ENCODE peak calls at places on chromosome 15, in nine cellular contexts. P is HL-60, E is kidney epithelial cell, Y is GM12865, R is astrocyte of the spinal cord, V is endothelial cell of umbilical vein, F is fibroblast of mammary gland, L is IMR-90, G is mucosa of descending colon. J is an unnamed sample.

GRCh38 chr15:49793943-49794342 is 173.1 kb downstream of the DTWD1 start:
- DNase-seq in L (no peak), R (no peak), P (no peak), E (no peak), Y (no peak), V (no peak), G (no peak), F (no peak), J (no peak)

GRCh38 chr15:88647362-88648105 is 8.7 kb downstream of the ISG20 start:
- DNase-seq in Y (peak), F (no peak), R (no peak), G (peak), L (no peak), P (no peak), E (no peak), V (no peak), J (no peak)

GRCh38 chr15:63042879-63043340 is 363 bp downstream of the TPM1 start:
- DNase-seq in L (no peak), V (peak), R (no peak), Y (no peak), P (no peak), F (peak), G (no peak), E (no peak), J (no peak)

GRCh38 chr15:29270169-29270955 is 740 bp upstream of the NSMCE3 start:
- DNase-seq in Y (peak), G (peak), F (peak), V (no peak), R (peak), E (no peak), P (peak), L (peak), J (no peak)

GRCh38 chr15:70447927-70448698 is 315.2 kb downstream of the UACA start:
- DNase-seq in L (no peak), E (no peak), Y (no peak), V (no peak), F (no peak), G (peak), R (no peak), P (peak), J (no peak)

GRCh38 chr15:91853968-91854943 is 748 bp downstream of the SLCO3A1 start:
- DNase-seq in E (no peak), L (no peak), P (peak), Y (no peak), V (no peak), F (peak), R (peak), G (no peak), J (no peak)

GRCh38 chr15:100338971-100339444 is 2.8 kb downstream of the ADAMTS17 start:
- DNase-seq in G (peak), V (peak), F (peak), P (peak), R (peak), L (peak), Y (peak), E (peak), J (peak)

GRCh38 chr15:31485431-31485830 is 158.8 kb downstream of the KLF13 start:
- DNase-seq in V (no peak), L (no peak), R (no peak), E (no peak), G (peak), Y (no peak), P (no peak), F (no peak), J (no peak)

GRCh38 chr15:68400066-68400456 is 31.9 kb downstream of the ITGA11 start:
- DNase-seq in G (no peak), L (no peak), V (no peak), P (no peak), F (no peak), E (no peak), R (no peak), Y (no peak), J (no peak)

DNA sequence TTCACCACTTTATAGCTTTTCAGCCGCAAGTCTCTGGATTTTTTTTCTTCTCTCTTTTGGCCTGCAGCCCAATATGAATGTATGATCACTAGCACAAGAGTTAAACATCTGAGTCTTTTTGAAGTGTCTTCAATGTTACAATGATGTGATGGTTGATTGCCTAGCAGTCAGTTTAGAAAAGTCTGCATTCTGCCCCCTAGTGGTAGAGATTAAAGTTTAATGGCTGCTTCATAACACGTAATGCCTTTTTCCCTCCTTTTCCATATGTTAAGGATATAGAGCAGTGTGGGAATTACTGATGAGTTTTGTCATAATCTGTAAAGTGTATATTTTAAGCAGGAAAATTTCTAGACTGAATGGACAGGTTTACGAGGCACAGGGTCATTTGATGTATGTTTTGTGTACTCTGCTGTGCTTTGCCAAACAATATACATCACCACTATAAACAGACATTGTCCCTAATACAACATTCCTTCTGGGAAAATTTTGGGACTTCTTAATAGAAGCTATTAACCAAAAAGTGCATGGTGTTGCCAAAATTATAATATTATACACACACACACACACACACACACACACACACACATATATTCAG is 1038.5 kb upstream of the NR2F2 start:
- DNase-seq in R (peak), F (peak), Y (peak), E (no peak), V (peak), P (no peak), L (peak), G (peak), J (peak)
- TF ChIP-seq CTCF in R (peak), F (peak), Y (peak), E (peak), V (peak), P (no peak), L (peak), G (peak), J (peak)

GRCh38 chr15:78807359-78807758 is 3.9 kb downstream of the ADAMTS7 start:
- DNase-seq in G (no peak), E (no peak), R (no peak), V (no peak), Y (no peak), F (no peak), P (no peak), L (no peak), J (no peak)
- H3K4me3 ChIP-seq in G (no peak), E (no peak), R (no peak), V (no peak), Y (no peak), F (no peak), P (no peak), L (no peak), J (no peak)

GRCh38 chr15:45263854-45264253 is 11.8 kb downstream of the SLC28A2 start:
- DNase-seq in R (no peak), F (no peak), V (no peak), E (no peak), P (no peak), L (no peak), G (no peak), Y (no peak), J (no peak)
- TF ChIP-seq CTCF in R (no peak), F (no peak), V (no peak), E (no peak), P (no peak), L (no peak), G (no peak), Y (no peak), J (no peak)

GRCh38 chr15:40871749-40872617 is 2.1 kb downstream of the RHOV start:
- DNase-seq in G (peak), E (no peak), L (no peak), F (no peak), P (no peak), V (no peak), R (no peak), Y (peak), J (no peak)

GRCh38 chr15:40870716-40871115 is 3.3 kb downstream of the RHOV start:
- DNase-seq in Y (peak), E (no peak), G (no peak), P (no peak), L (no peak), F (no peak), R (no peak), V (no peak), J (no peak)

GRCh38 chr15:40869686-40870085 is 4.3 kb downstream of the RHOV start:
- DNase-seq in R (no peak), F (no peak), V (no peak), G (no peak), L (no peak), Y (no peak), P (no peak), E (no peak), J (no peak)

GRCh38 chr15:40863660-40864285 is 10.3 kb downstream of the RHOV start:
- DNase-seq in V (no peak), R (no peak), F (no peak), E (no peak), Y (no peak), L (no peak), P (no peak), G (peak), J (no peak)

DNA sequence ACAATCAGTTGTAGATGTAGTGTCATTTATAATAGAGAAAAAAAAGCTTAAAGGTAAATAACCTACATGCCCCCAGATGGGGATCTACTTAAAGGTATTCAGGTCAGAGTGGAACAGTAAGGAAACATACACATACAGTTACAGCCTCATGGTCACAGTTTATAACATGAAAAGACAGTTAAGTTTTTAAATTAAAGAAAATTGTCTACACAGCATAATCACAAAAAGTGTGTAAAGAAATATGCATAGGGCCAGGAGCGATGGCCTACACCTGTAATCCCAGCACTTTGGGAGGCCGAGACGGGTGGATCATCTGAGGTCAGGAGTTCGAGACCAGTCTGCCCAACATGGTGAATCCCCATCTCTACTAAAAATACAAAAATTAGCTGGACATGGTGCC is 6.8 kb downstream of the RHOV start:
- DNase-seq in Y (no peak), L (no peak), G (no peak), R (no peak), V (no peak), E (no peak), P (no peak), F (no peak), J (no peak)
- H3K4me3 ChIP-seq in Y (no peak), L (no peak), G (no peak), R (no peak), V (no peak), E (no peak), P (no peak), F (no peak), J (no peak)

GRCh38 chr15:36315649-36316048 is 263.8 kb upstream of the CDIN1 start:
- DNase-seq in E (no peak), P (no peak), G (no peak), L (no peak), R (no peak), Y (no peak), V (no peak), F (no peak), J (no peak)
- TF ChIP-seq CTCF in E (no peak), P (no peak), G (no peak), L (no peak), R (no peak), Y (no peak), V (no peak), F (no peak), J (no peak)

J was measured in brain microvascular endothelial cell.